ENCODE peak calls at places on chromosomes 13 and 19, in eight cellular contexts. One of them, this sample, is unnamed. For H3K9me3, the result is how much of the 10 kb centered on the place peaks cover.

GRCh38 chr13:85405316-85405897 is 393.8 kb downstream of the SLITRK6 start:
- DNase-seq in tibial nerve: no peak
- DNase-seq in breast epithelium: no peak
- DNase-seq in A549: no peak
- DNase-seq in ovary: no peak
- DNase-seq in heart left ventricle: no peak
- DNase-seq in GM12878: no peak
- DNase-seq in HCT116: no peak
- DNase-seq in this sample: no peak

GRCh38 chr19:30666301-30666803 is 294.2 kb downstream of the ZNF536 start:
- DNase-seq in tibial nerve: peak
- DNase-seq in breast epithelium: no peak
- DNase-seq in A549: peak
- DNase-seq in ovary: peak
- DNase-seq in heart left ventricle: no peak
- DNase-seq in GM12878: no peak
- DNase-seq in HCT116: no peak
- DNase-seq in this sample: peak

GRCh38 chr19:2627855-2628254 is 74.6 kb downstream of the GNG7 start:
- DNase-seq in tibial nerve: no peak
- DNase-seq in breast epithelium: no peak
- DNase-seq in A549: no peak
- DNase-seq in ovary: no peak
- DNase-seq in heart left ventricle: no peak
- DNase-seq in GM12878: no peak
- DNase-seq in HCT116: no peak
- DNase-seq in this sample: no peak

GRCh38 chr13:95676100-95676774 is 702 bp upstream of the DNAJC3 start:
- DNase-seq in tibial nerve: peak
- DNase-seq in breast epithelium: no peak
- DNase-seq in A549: peak
- DNase-seq in ovary: no peak
- DNase-seq in heart left ventricle: no peak
- DNase-seq in GM12878: no peak
- DNase-seq in HCT116: peak
- DNase-seq in this sample: peak

GRCh38 chr19:33403221-33403972 is 29.9 kb downstream of the CEBPG start:
- DNase-seq in tibial nerve: no peak
- DNase-seq in breast epithelium: peak
- DNase-seq in A549: no peak
- DNase-seq in ovary: no peak
- DNase-seq in heart left ventricle: peak
- DNase-seq in GM12878: no peak
- DNase-seq in HCT116: no peak
- DNase-seq in this sample: no peak

GRCh38 chr19:36652958-36653357 is 13.7 kb downstream of the ZNF461 start:
- DNase-seq in tibial nerve: no peak
- DNase-seq in breast epithelium: no peak
- DNase-seq in A549: no peak
- DNase-seq in ovary: no peak
- DNase-seq in heart left ventricle: no peak
- DNase-seq in GM12878: no peak
- DNase-seq in HCT116: no peak
- DNase-seq in this sample: no peak

GRCh38 chr19:49065905-49066512 is 1.4 kb upstream of the NTF4 start:
- DNase-seq in tibial nerve: no peak
- DNase-seq in breast epithelium: no peak
- DNase-seq in A549: no peak
- DNase-seq in ovary: no peak
- DNase-seq in heart left ventricle: no peak
- DNase-seq in GM12878: no peak
- DNase-seq in HCT116: no peak
- DNase-seq in this sample: no peak

GRCh38 chr19:47541507-47541906 is 26.6 kb upstream of the NAPA start:
- DNase-seq in tibial nerve: no peak
- DNase-seq in breast epithelium: no peak
- DNase-seq in A549: no peak
- DNase-seq in ovary: no peak
- DNase-seq in heart left ventricle: no peak
- DNase-seq in GM12878: peak
- DNase-seq in HCT116: no peak
- DNase-seq in this sample: no peak

GRCh38 chr13:30043631-30043925 is 193.2 kb upstream of the UBL3 start:
- DNase-seq in tibial nerve: no peak
- DNase-seq in breast epithelium: no peak
- DNase-seq in A549: no peak
- DNase-seq in ovary: no peak
- DNase-seq in heart left ventricle: no peak
- DNase-seq in GM12878: no peak
- DNase-seq in HCT116: no peak
- DNase-seq in this sample: no peak

GRCh38 chr13:46172531-46172991 is 9.4 kb downstream of the LCP1 start:
- DNase-seq in tibial nerve: no peak
- DNase-seq in breast epithelium: no peak
- DNase-seq in A549: no peak
- DNase-seq in ovary: no peak
- DNase-seq in heart left ventricle: no peak
- DNase-seq in GM12878: no peak
- DNase-seq in HCT116: no peak
- DNase-seq in this sample: no peak

GRCh38 chr13:40316301-40316700 is 350.1 kb downstream of the FOXO1 start:
- DNase-seq in tibial nerve: no peak
- DNase-seq in breast epithelium: no peak
- DNase-seq in A549: no peak
- DNase-seq in ovary: peak
- DNase-seq in heart left ventricle: no peak
- DNase-seq in GM12878: no peak
- DNase-seq in HCT116: no peak
- DNase-seq in this sample: no peak

GRCh38 chr19:19628499-19629134 is 597 bp upstream of the LPAR2 start:
- DNase-seq in tibial nerve: no peak
- DNase-seq in breast epithelium: peak
- DNase-seq in A549: no peak
- DNase-seq in ovary: peak
- DNase-seq in heart left ventricle: no peak
- DNase-seq in GM12878: no peak
- DNase-seq in HCT116: peak
- DNase-seq in this sample: peak

GRCh38 chr13:22062478-22063205 is 391.8 kb downstream of the FGF9 start:
- DNase-seq in tibial nerve: no peak
- DNase-seq in breast epithelium: no peak
- DNase-seq in A549: no peak
- DNase-seq in ovary: no peak
- DNase-seq in heart left ventricle: no peak
- DNase-seq in GM12878: no peak
- DNase-seq in HCT116: no peak
- DNase-seq in this sample: no peak
- H3K4me3 ChIP-seq in tibial nerve: no peak
- H3K4me3 ChIP-seq in breast epithelium: no peak
- H3K4me3 ChIP-seq in A549: no peak
- H3K4me3 ChIP-seq in ovary: no peak
- H3K4me3 ChIP-seq in heart left ventricle: no peak
- H3K4me3 ChIP-seq in GM12878: peak
- H3K4me3 ChIP-seq in HCT116: no peak
- H3K4me3 ChIP-seq in this sample: no peak

GRCh38 chr19:9456018-9456689 is 20.8 kb upstream of the ZNF266 start:
- DNase-seq in tibial nerve: no peak
- DNase-seq in breast epithelium: no peak
- DNase-seq in A549: no peak
- DNase-seq in ovary: no peak
- DNase-seq in heart left ventricle: no peak
- DNase-seq in GM12878: no peak
- DNase-seq in HCT116: no peak
- DNase-seq in this sample: no peak
- H3K9me3 ChIP-seq in tibial nerve: under half
- H3K9me3 ChIP-seq in breast epithelium: half or more
- H3K9me3 ChIP-seq in A549: under half
- H3K9me3 ChIP-seq in ovary: under half
- H3K9me3 ChIP-seq in heart left ventricle: half or more
- H3K9me3 ChIP-seq in GM12878: under half
- H3K9me3 ChIP-seq in HCT116: under half
- H3K9me3 ChIP-seq in this sample: under half

DNA sequence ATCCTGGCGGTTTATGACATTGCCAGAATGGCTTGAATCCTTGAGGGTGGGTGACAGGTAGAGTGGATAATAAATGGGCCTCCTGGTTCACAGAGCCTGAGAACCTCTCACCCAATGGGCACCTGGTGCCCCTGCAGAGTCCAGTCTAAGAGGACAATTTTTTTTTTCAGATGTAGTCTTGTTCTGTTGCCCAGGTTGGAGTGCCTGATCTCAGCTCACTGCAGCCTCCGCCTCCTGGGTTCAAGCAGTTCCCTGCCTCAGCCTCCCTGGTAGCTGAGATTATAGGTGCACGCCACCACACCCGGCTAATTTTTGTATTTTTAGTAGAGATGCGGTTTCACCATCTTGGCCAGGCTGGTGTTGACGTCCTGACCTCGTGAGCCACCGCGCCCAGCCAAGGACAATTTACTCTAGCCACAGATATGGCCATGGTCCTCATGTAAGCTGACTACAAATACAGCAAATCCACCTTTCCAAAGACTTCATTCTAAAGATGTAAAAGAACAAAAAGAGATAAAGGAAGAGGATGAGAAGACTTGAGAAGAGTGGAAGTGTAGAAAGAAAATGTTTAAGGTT is 33.0 kb downstream of the COL4A2 start:
- DNase-seq in tibial nerve: no peak
- DNase-seq in breast epithelium: no peak
- DNase-seq in A549: no peak
- DNase-seq in ovary: no peak
- DNase-seq in heart left ventricle: no peak
- DNase-seq in GM12878: no peak
- DNase-seq in HCT116: no peak
- DNase-seq in this sample: no peak
- TF ChIP-seq POLR2A in tibial nerve: no peak
- TF ChIP-seq POLR2A in breast epithelium: no peak
- TF ChIP-seq POLR2A in A549: no peak
- TF ChIP-seq POLR2A in ovary: no peak
- TF ChIP-seq POLR2A in heart left ventricle: no peak
- TF ChIP-seq POLR2A in GM12878: no peak
- TF ChIP-seq POLR2A in HCT116: no peak
- TF ChIP-seq POLR2A in this sample: no peak

GRCh38 chr13:39035204-39035603 is 2.7 kb downstream of the PROSER1 start:
- DNase-seq in tibial nerve: no peak
- DNase-seq in breast epithelium: no peak
- DNase-seq in A549: no peak
- DNase-seq in ovary: no peak
- DNase-seq in heart left ventricle: no peak
- DNase-seq in GM12878: no peak
- DNase-seq in HCT116: no peak
- DNase-seq in this sample: no peak

GRCh38 chr13:39037410-39037879 is 444 bp downstream of the PROSER1 start:
- DNase-seq in tibial nerve: no peak
- DNase-seq in breast epithelium: no peak
- DNase-seq in A549: no peak
- DNase-seq in ovary: no peak
- DNase-seq in heart left ventricle: no peak
- DNase-seq in GM12878: no peak
- DNase-seq in HCT116: no peak
- DNase-seq in this sample: no peak

GRCh38 chr13:39034085-39034484 is 3.8 kb downstream of the PROSER1 start:
- DNase-seq in tibial nerve: no peak
- DNase-seq in breast epithelium: no peak
- DNase-seq in A549: no peak
- DNase-seq in ovary: no peak
- DNase-seq in heart left ventricle: no peak
- DNase-seq in GM12878: no peak
- DNase-seq in HCT116: no peak
- DNase-seq in this sample: no peak

GRCh38 chr13:39036212-39036611 is 1.7 kb downstream of the PROSER1 start:
- DNase-seq in tibial nerve: no peak
- DNase-seq in breast epithelium: no peak
- DNase-seq in A549: no peak
- DNase-seq in ovary: no peak
- DNase-seq in heart left ventricle: no peak
- DNase-seq in GM12878: no peak
- DNase-seq in HCT116: no peak
- DNase-seq in this sample: no peak

GRCh38 chr13:39035799-39036198 is 2.1 kb downstream of the PROSER1 start:
- DNase-seq in tibial nerve: no peak
- DNase-seq in breast epithelium: no peak
- DNase-seq in A549: no peak
- DNase-seq in ovary: no peak
- DNase-seq in heart left ventricle: no peak
- DNase-seq in GM12878: no peak
- DNase-seq in HCT116: no peak
- DNase-seq in this sample: no peak
- H3K4me3 ChIP-seq in tibial nerve: peak
- H3K4me3 ChIP-seq in breast epithelium: no peak
- H3K4me3 ChIP-seq in A549: peak
- H3K4me3 ChIP-seq in ovary: peak
- H3K4me3 ChIP-seq in heart left ventricle: peak
- H3K4me3 ChIP-seq in GM12878: peak
- H3K4me3 ChIP-seq in HCT116: peak
- H3K4me3 ChIP-seq in this sample: no peak

DNA sequence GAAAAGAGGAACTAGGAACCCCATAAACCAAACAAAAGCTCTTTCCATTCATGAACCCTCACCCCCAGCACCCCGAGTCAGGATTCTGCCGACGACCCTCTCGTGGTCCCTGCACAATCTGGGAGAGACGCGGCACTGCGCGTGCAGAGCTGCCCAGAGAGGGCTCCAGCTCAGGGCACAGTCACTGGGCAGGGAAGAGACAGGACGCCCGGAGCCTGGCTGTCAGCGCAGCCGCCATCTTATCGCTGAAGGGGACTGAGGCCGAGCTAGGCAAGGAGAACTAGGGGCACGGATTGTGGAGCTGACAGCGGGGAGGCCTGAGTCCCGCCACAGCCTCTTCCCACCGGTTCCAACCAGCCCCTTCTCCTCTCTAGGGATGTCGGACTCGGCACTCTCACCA is 349 bp downstream of the ZNF98 start:
- DNase-seq in tibial nerve: no peak
- DNase-seq in breast epithelium: no peak
- DNase-seq in A549: no peak
- DNase-seq in ovary: no peak
- DNase-seq in heart left ventricle: no peak
- DNase-seq in GM12878: no peak
- DNase-seq in HCT116: no peak
- DNase-seq in this sample: no peak
- H3K9me3 ChIP-seq in tibial nerve: under half
- H3K9me3 ChIP-seq in breast epithelium: under half
- H3K9me3 ChIP-seq in A549: under half
- H3K9me3 ChIP-seq in ovary: under half
- H3K9me3 ChIP-seq in heart left ventricle: under half
- H3K9me3 ChIP-seq in GM12878: under half
- H3K9me3 ChIP-seq in HCT116: under half
- H3K9me3 ChIP-seq in this sample: under half

GRCh38 chr19:5254543-5254942 is 86.1 kb downstream of the PTPRS start:
- DNase-seq in tibial nerve: no peak
- DNase-seq in breast epithelium: no peak
- DNase-seq in A549: no peak
- DNase-seq in ovary: no peak
- DNase-seq in heart left ventricle: no peak
- DNase-seq in GM12878: no peak
- DNase-seq in HCT116: no peak
- DNase-seq in this sample: no peak
- TF ChIP-seq POLR2A in tibial nerve: no peak
- TF ChIP-seq POLR2A in breast epithelium: no peak
- TF ChIP-seq POLR2A in A549: no peak
- TF ChIP-seq POLR2A in ovary: no peak
- TF ChIP-seq POLR2A in heart left ventricle: no peak
- TF ChIP-seq POLR2A in GM12878: no peak
- TF ChIP-seq POLR2A in HCT116: no peak
- TF ChIP-seq POLR2A in this sample: no peak

This sample was measured in testis.